ENCODE peak calls at places on chromosome 1, in ten cellular contexts. P is AG04450, Q is heart left ventricle, H is BJ, N is neural progenitor cell, D is BE2C, R is A549, X is progenitor cell of endocrine pancreas, Z is foreskin keratinocyte, G is B cell. V is an unnamed sample.

GRCh38 chr1:246338546-246338945 is 168.5 kb downstream of the SMYD3 start:
- DNase-seq in P (no peak), Q (no peak), H (no peak), N (no peak), D (no peak), R (no peak), X (no peak), Z (no peak), G (no peak), V (no peak)

GRCh38 chr1:171680339-171680738 is 27.9 kb upstream of the MYOC start:
- DNase-seq in P (no peak), Q (no peak), H (no peak), N (no peak), D (no peak), R (no peak), X (no peak), Z (peak), G (no peak), V (peak)

GRCh38 chr1:151841141-151841540 is 1.5 kb upstream of the C2CD4D start:
- DNase-seq in P (no peak), Q (no peak), H (no peak), N (no peak), D (no peak), R (no peak), X (no peak), Z (no peak), G (no peak), V (peak)

GRCh38 chr1:67264899-67265298 is 42.8 kb upstream of the IL12RB2 start:
- DNase-seq in P (no peak), Q (no peak), H (no peak), N (no peak), D (no peak), R (no peak), X (no peak), Z (no peak), G (no peak), V (no peak)

GRCh38 chr1:233465745-233466343 is 138.3 kb downstream of the MAP3K21 start:
- DNase-seq in P (no peak), Q (no peak), H (no peak), N (no peak), D (no peak), R (no peak), X (no peak), Z (no peak), G (no peak), V (no peak)

GRCh38 chr1:169925505-169926482 is 32.1 kb upstream of the SCYL3 start:
- DNase-seq in P (no peak), Q (no peak), H (no peak), N (peak), D (no peak), R (no peak), X (no peak), Z (no peak), G (no peak), V (no peak)

GRCh38 chr1:222288056-222288455 is 259.8 kb downstream of the HHIPL2 start:
- DNase-seq in P (no peak), Q (no peak), H (peak), N (no peak), D (no peak), R (peak), X (no peak), Z (peak), G (no peak), V (peak)

GRCh38 chr1:244160455-244161020 is 109.5 kb downstream of the ZBTB18 start:
- DNase-seq in P (no peak), Q (no peak), H (no peak), N (no peak), D (no peak), R (no peak), X (no peak), Z (no peak), G (no peak), V (no peak)

GRCh38 chr1:8682573-8682972 is 134.9 kb downstream of the RERE start:
- DNase-seq in P (no peak), Q (no peak), H (no peak), N (no peak), D (no peak), R (no peak), X (no peak), Z (no peak), G (no peak), V (peak)

GRCh38 chr1:231563253-231563652 is 34.8 kb downstream of the TSNAX start:
- DNase-seq in P (no peak), Q (no peak), H (no peak), N (no peak), D (no peak), R (no peak), X (no peak), Z (no peak), G (no peak), V (no peak)

DNA sequence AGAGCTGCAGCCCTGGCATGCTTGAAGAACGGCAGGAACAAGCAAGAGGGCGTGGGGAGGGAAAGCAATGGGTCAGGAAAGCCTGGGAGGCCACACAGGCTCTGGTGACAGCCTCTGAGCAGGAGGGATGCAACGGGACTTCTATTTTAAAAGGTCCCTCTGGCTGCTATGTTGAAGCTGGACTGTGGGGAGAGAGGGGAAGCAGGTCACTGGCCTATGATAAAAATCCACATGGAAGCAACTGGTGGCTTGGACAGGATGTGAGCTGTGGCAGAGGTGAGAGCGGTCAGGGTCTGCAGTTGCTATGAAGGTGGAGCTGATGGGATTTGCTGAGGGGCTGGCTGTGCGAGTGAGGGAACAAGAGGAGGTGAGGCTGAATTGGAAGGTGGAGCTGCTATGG is 11.2 kb downstream of the PADI1 start:
- DNase-seq in P (no peak), Q (no peak), H (no peak), N (no peak), D (no peak), R (no peak), X (no peak), Z (no peak), G (no peak), V (no peak)
- TF ChIP-seq CTCF in P (no peak), Q (no peak), H (no peak), N (no peak), D (no peak), R (no peak), X (no peak), Z (no peak), G (no peak), V (no peak)

GRCh38 chr1:107252271-107252670 is 111.4 kb downstream of the NTNG1 start:
- DNase-seq in P (no peak), Q (no peak), H (no peak), N (no peak), D (no peak), R (no peak), X (no peak), Z (no peak), G (no peak), V (no peak)

GRCh38 chr1:107250169-107250568 is 109.3 kb downstream of the NTNG1 start:
- DNase-seq in P (no peak), Q (no peak), H (no peak), N (no peak), D (no peak), R (no peak), X (no peak), Z (peak), G (no peak), V (peak)

GRCh38 chr1:107251839-107252238 is 111.0 kb downstream of the NTNG1 start:
- DNase-seq in P (no peak), Q (no peak), H (no peak), N (no peak), D (no peak), R (no peak), X (no peak), Z (no peak), G (no peak), V (no peak)

GRCh38 chr1:107254306-107254705 is 113.5 kb downstream of the NTNG1 start:
- DNase-seq in P (no peak), Q (no peak), H (no peak), N (peak), D (no peak), R (no peak), X (no peak), Z (no peak), G (no peak), V (no peak)

DNA sequence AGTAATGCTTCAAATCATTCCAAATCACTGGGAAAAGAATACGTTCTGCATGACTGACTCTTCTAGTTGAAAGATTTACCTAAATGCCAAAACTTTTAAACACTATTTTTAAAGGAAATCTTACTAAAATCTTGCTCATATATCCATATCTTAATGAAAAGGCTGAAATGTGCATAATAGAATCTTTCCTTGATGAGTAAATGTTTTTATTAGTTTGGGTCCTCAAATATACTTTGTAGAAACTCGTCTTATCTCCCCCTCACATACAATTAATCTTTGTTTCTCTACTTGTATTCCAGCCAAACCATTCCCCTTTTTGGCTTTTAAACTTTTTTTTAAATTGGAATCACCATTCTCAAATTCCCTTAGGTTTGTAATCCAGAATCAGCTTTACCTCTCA is 110.2 kb downstream of the NTNG1 start:
- DNase-seq in P (no peak), Q (no peak), H (no peak), N (no peak), D (no peak), R (no peak), X (no peak), Z (no peak), G (no peak), V (no peak)
- TF ChIP-seq CTCF in P (no peak), Q (no peak), H (no peak), N (no peak), D (no peak), R (no peak), X (no peak), Z (no peak), G (no peak), V (no peak)

DNA sequence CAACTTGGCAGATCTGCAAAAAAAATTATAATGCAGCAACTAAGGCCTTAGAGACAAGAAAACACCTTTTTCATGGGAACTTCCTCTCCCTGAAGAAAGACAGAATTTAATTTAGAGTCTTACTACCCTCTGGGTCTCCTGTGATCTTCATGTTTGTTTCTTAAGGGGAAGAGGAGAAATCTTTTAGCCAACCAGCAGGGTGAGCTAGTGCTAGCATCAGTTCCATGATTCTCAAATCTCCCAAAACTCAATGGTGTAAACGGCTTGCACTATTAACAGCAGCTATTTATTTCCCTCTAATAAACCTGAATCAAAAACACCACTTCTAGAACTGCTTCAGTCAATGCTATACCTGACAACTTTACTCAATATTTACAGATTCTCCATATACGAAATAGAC is 3.8 kb downstream of the ZNF644 start:
- DNase-seq in P (no peak), Q (no peak), H (no peak), N (no peak), D (no peak), R (peak), X (no peak), Z (no peak), G (peak), V (no peak)
- TF ChIP-seq CTCF in P (peak), Q (peak), H (peak), N (peak), D (peak), R (peak), X (peak), Z (peak), G (peak), V (peak)

GRCh38 chr1:190376067-190376466 is 101.6 kb downstream of the BRINP3 start:
- DNase-seq in P (no peak), Q (no peak), H (no peak), N (no peak), D (no peak), R (no peak), X (no peak), Z (no peak), G (no peak), V (no peak)

GRCh38 chr1:190377294-190377693 is 100.4 kb downstream of the BRINP3 start:
- DNase-seq in P (no peak), Q (no peak), H (no peak), N (no peak), D (no peak), R (no peak), X (no peak), Z (no peak), G (no peak), V (no peak)

GRCh38 chr1:190373705-190374336 is 103.8 kb downstream of the BRINP3 start:
- DNase-seq in P (no peak), Q (no peak), H (no peak), N (peak), D (no peak), R (peak), X (no peak), Z (no peak), G (no peak), V (peak)
- TF ChIP-seq CTCF in P (peak), Q (no peak), H (no peak), N (peak), D (peak), R (peak), X (peak), Z (peak), G (no peak), V (peak)

GRCh38 chr1:114295321-114295720 is 141.7 kb upstream of the SYT6 start:
- DNase-seq in P (no peak), Q (no peak), H (no peak), N (no peak), D (no peak), R (no peak), X (no peak), Z (no peak), G (no peak), V (no peak)

GRCh38 chr1:114299331-114300005 is 145.8 kb upstream of the SYT6 start:
- DNase-seq in P (no peak), Q (no peak), H (no peak), N (no peak), D (no peak), R (no peak), X (no peak), Z (no peak), G (no peak), V (no peak)

GRCh38 chr1:114292194-114292593 is 138.5 kb upstream of the SYT6 start:
- DNase-seq in P (no peak), Q (no peak), H (no peak), N (peak), D (no peak), R (no peak), X (no peak), Z (no peak), G (no peak), V (no peak)

GRCh38 chr1:114298059-114298458 is 144.4 kb upstream of the SYT6 start:
- DNase-seq in P (no peak), Q (no peak), H (no peak), N (no peak), D (no peak), R (no peak), X (no peak), Z (no peak), G (no peak), V (no peak)

DNA sequence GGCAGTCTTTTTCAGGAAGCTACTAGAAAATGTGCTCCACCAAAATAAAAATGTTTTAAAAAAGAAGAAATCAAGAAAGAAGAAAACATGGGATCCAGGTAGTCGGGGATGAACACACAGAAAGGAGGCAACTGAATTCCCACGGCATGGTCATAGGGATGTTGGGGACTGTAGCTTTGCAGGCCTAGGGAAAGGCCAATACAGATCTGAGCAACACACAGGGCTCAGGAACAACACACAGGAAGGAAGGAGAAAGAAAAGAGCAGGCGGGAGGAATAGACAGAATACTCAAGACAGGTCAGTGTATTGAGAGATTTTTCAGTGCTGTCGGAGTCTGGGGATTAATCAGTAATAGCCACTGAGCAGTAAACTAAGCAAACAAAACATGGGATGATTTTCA is 142.7 kb upstream of the SYT6 start:
- DNase-seq in P (no peak), Q (no peak), H (no peak), N (no peak), D (no peak), R (no peak), X (no peak), Z (no peak), G (no peak), V (no peak)
- TF ChIP-seq CTCF in P (no peak), Q (no peak), H (no peak), N (no peak), D (no peak), R (no peak), X (no peak), Z (no peak), G (no peak), V (no peak)

V was measured in bronchial epithelial cell.